ENCODE peak calls at places on chromosomes 3 and 15, in ten cellular contexts. One of them, this sample, is unnamed.

GRCh38 chr15:63476229-63476632 is 28.2 kb upstream of the USP3 start:
- DNase-seq in PC-9: peak; percentile 78
- DNase-seq in astrocyte: peak; percentile 99
- DNase-seq in memory B cell: no peak
- DNase-seq in EL: peak; percentile 97
- DNase-seq in astrocyte of the spinal cord: peak; percentile 95
- DNase-seq in iris pigment epithelial cell: peak; percentile 99
- DNase-seq in NCI-H748 treated with DMSO at 0.1 percent for 48 hours: no peak
- DNase-seq in tibial artery: no peak
- DNase-seq in AG08396: peak; percentile 83
- DNase-seq in this sample: no peak

GRCh38 chr3:20054549-20054987 is 14.3 kb downstream of the KAT2B start:
- DNase-seq in PC-9: peak; percentile 96
- DNase-seq in EL: peak; percentile 87
- DNase-seq in memory B cell: no peak
- DNase-seq in iris pigment epithelial cell: peak; percentile 83
- DNase-seq in tibial artery: peak; percentile 34
- DNase-seq in AG08396: peak; percentile 36
- DNase-seq in astrocyte of the spinal cord: peak; percentile 77
- DNase-seq in NCI-H748 treated with DMSO at 0.1 percent for 48 hours: no peak
- DNase-seq in astrocyte: peak; percentile 78
- DNase-seq in this sample: peak; percentile 32

GRCh38 chr3:124325248-124325647 is 333.3 kb upstream of the ROPN1 start:
- DNase-seq in astrocyte of the spinal cord: no peak
- DNase-seq in NCI-H748 treated with DMSO at 0.1 percent for 48 hours: no peak
- DNase-seq in memory B cell: no peak
- DNase-seq in PC-9: no peak
- DNase-seq in iris pigment epithelial cell: no peak
- DNase-seq in AG08396: no peak
- DNase-seq in tibial artery: no peak
- DNase-seq in EL: no peak
- DNase-seq in astrocyte: no peak
- DNase-seq in this sample: no peak

GRCh38 chr3:45527727-45528126 is 66.8 kb upstream of the LIMD1 start:
- DNase-seq in PC-9: no peak
- DNase-seq in astrocyte of the spinal cord: no peak
- DNase-seq in astrocyte: no peak
- DNase-seq in EL: no peak
- DNase-seq in iris pigment epithelial cell: no peak
- DNase-seq in memory B cell: no peak
- DNase-seq in AG08396: no peak
- DNase-seq in tibial artery: no peak
- DNase-seq in NCI-H748 treated with DMSO at 0.1 percent for 48 hours: no peak
- DNase-seq in this sample: no peak

GRCh38 chr3:124530916-124531315 is 199.3 kb upstream of the UMPS start:
- DNase-seq in EL: no peak
- DNase-seq in AG08396: no peak
- DNase-seq in tibial artery: no peak
- DNase-seq in PC-9: no peak
- DNase-seq in NCI-H748 treated with DMSO at 0.1 percent for 48 hours: no peak
- DNase-seq in memory B cell: no peak
- DNase-seq in iris pigment epithelial cell: no peak
- DNase-seq in astrocyte of the spinal cord: no peak
- DNase-seq in astrocyte: no peak
- DNase-seq in this sample: no peak

GRCh38 chr3:66066963-66067617 is 28.4 kb upstream of the MAGI1 start:
- DNase-seq in PC-9: no peak
- DNase-seq in astrocyte of the spinal cord: no peak
- DNase-seq in memory B cell: no peak
- DNase-seq in EL: no peak
- DNase-seq in AG08396: no peak
- DNase-seq in iris pigment epithelial cell: no peak
- DNase-seq in astrocyte: no peak
- DNase-seq in tibial artery: no peak
- DNase-seq in NCI-H748 treated with DMSO at 0.1 percent for 48 hours: no peak
- DNase-seq in this sample: peak; percentile 87

GRCh38 chr3:45683417-45684326 is 5.5 kb upstream of the SACM1L start:
- DNase-seq in NCI-H748 treated with DMSO at 0.1 percent for 48 hours: no peak
- DNase-seq in PC-9: no peak
- DNase-seq in astrocyte of the spinal cord: peak; percentile 33
- DNase-seq in memory B cell: no peak
- DNase-seq in EL: no peak
- DNase-seq in iris pigment epithelial cell: no peak
- DNase-seq in AG08396: no peak
- DNase-seq in astrocyte: peak; percentile 43
- DNase-seq in tibial artery: no peak
- DNase-seq in this sample: no peak

GRCh38 chr3:71307884-71308697 is 275.4 kb downstream of the FOXP1 start:
- DNase-seq in iris pigment epithelial cell: peak; percentile 48
- DNase-seq in PC-9: no peak
- DNase-seq in astrocyte of the spinal cord: no peak
- DNase-seq in memory B cell: no peak
- DNase-seq in astrocyte: no peak
- DNase-seq in AG08396: no peak
- DNase-seq in EL: no peak
- DNase-seq in NCI-H748 treated with DMSO at 0.1 percent for 48 hours: peak; percentile 16
- DNase-seq in tibial artery: no peak
- DNase-seq in this sample: peak; percentile 91

GRCh38 chr15:41691471-41691870 is 31.3 kb downstream of the MGA start:
- DNase-seq in PC-9: no peak
- DNase-seq in memory B cell: no peak
- DNase-seq in tibial artery: no peak
- DNase-seq in astrocyte of the spinal cord: no peak
- DNase-seq in iris pigment epithelial cell: peak; percentile 71
- DNase-seq in EL: no peak
- DNase-seq in NCI-H748 treated with DMSO at 0.1 percent for 48 hours: no peak
- DNase-seq in AG08396: no peak
- DNase-seq in astrocyte: peak; percentile 29
- DNase-seq in this sample: no peak

This sample was measured in NCI-H524.